ENCODE peak calls at places on chromosomes 13 and 19, in five cellular contexts. Q is GM18507, Y is non-pigmented ciliary epithelial cell, S is COR-L47, I is NCI-H2081. V is an unnamed sample.

GRCh38 chr13:37595162-37595561 is 3.4 kb downstream of the POSTN start:
- DNase-seq in Q (no peak), Y (no peak), S (no peak), I (no peak), V (no peak)

GRCh38 chr13:99086869-99087129 is 108.9 kb upstream of the DOCK9 start:
- DNase-seq in I (no peak), Y (no peak), S (peak), Q (no peak), V (no peak)

GRCh38 chr19:15284091-15284490 is 48.2 kb downstream of the BRD4 start:
- DNase-seq in S (no peak), Q (no peak), I (no peak), Y (no peak), V (no peak)

GRCh38 chr19:19329199-19329598 is 8.6 kb downstream of the MAU2 start:
- DNase-seq in S (no peak), Y (no peak), Q (no peak), I (no peak), V (no peak)

GRCh38 chr13:43058836-43059235 is 35.5 kb downstream of the DNAJC15 start:
- DNase-seq in S (no peak), I (no peak), Q (no peak), Y (peak), V (no peak)

GRCh38 chr19:51824603-51825002 is 29.6 kb downstream of the FPR3 start:
- DNase-seq in Q (no peak), I (no peak), S (no peak), Y (no peak), V (no peak)

GRCh38 chr19:19860756-19861390 is 4.8 kb upstream of the ZNF253 start:
- DNase-seq in I (no peak), Y (no peak), S (no peak), Q (no peak), V (no peak)

GRCh38 chr13:41709511-41709910 is 251.4 kb downstream of the VWA8 start:
- DNase-seq in S (no peak), Y (no peak), Q (no peak), I (no peak), V (no peak)

GRCh38 chr13:106028916-106029315 is 506.5 kb downstream of the EFNB2 start:
- DNase-seq in I (no peak), S (no peak), Y (no peak), Q (no peak), V (no peak)

GRCh38 chr13:47190696-47191095 is 293.8 kb upstream of the HTR2A start:
- DNase-seq in S (no peak), Y (no peak), Q (no peak), I (no peak), V (no peak)

GRCh38 chr13:37769545-37769944 is 100.0 kb downstream of the TRPC4 start:
- DNase-seq in Y (no peak), S (no peak), Q (no peak), I (no peak), V (no peak)

GRCh38 chr13:41352935-41353801 is 42.1 kb downstream of the NAA16 start:
- DNase-seq in Y (no peak), Q (peak), I (peak), S (peak), V (no peak)

GRCh38 chr19:31715249-31715944 is 366.2 kb upstream of the TSHZ3 start:
- DNase-seq in I (no peak), S (no peak), Q (no peak), Y (no peak), V (peak)

GRCh38 chr13:65456150-65456912 is 1773.8 kb downstream of the PCDH9 start:
- DNase-seq in Q (no peak), Y (no peak), I (no peak), S (peak), V (no peak)

GRCh38 chr13:41463823-41464602 is 6.7 kb downstream of the RGCC start:
- DNase-seq in Q (peak), Y (no peak), S (no peak), I (no peak), V (no peak)

GRCh38 chr19:13074378-13074777 is 28.3 kb downstream of the LYL1 start:
- DNase-seq in S (no peak), I (no peak), Q (no peak), Y (no peak), V (no peak)

GRCh38 chr19:13138916-13139198 is 11.3 kb downstream of the STX10 start:
- DNase-seq in I (no peak), Y (no peak), S (no peak), Q (no peak), V (no peak)

GRCh38 chr19:19276851-19277250 is 3.8 kb upstream of the TM6SF2 start:
- DNase-seq in Y (no peak), S (no peak), I (no peak), Q (no peak), V (no peak)

GRCh38 chr13:20831254-20831653 is 57.5 kb upstream of the EEF1AKMT1 start:
- DNase-seq in Q (no peak), S (no peak), Y (no peak), I (no peak), V (no peak)

GRCh38 chr19:4229179-4229931 is at the start of gene EBI3:
- DNase-seq in I (no peak), S (no peak), Y (no peak), Q (peak), V (no peak)

GRCh38 chr19:33376423-33376822 is 2.9 kb downstream of the CEBPG start:
- DNase-seq in I (no peak), S (no peak), Y (peak), Q (no peak), V (peak)

GRCh38 chr13:100671389-100672182 is 3.0 kb downstream of the TMTC4 start:
- DNase-seq in S (no peak), I (no peak), Y (no peak), Q (no peak), V (no peak)

GRCh38 chr13:113021391-113021790 is 52.4 kb downstream of the MCF2L start:
- DNase-seq in Q (no peak), Y (no peak), S (no peak), I (no peak), V (no peak)

GRCh38 chr13:113616991-113617749 is 32.6 kb downstream of the TFDP1 start:
- DNase-seq in I (no peak), S (peak), Y (peak), Q (no peak), V (no peak)

GRCh38 chr19:17505218-17505617 is 6.2 kb upstream of the PGLS start:
- DNase-seq in I (no peak), Q (no peak), Y (no peak), S (no peak), V (no peak)

GRCh38 chr19:7815325-7815724 is 14.7 kb upstream of the EVI5L start:
- DNase-seq in S (no peak), Q (no peak), I (no peak), Y (no peak), V (no peak)

GRCh38 chr13:22451345-22451744 is 729.4 kb upstream of the SGCG start:
- DNase-seq in I (no peak), Q (no peak), Y (no peak), S (no peak), V (no peak)

GRCh38 chr13:98879127-98879520 is 98.7 kb downstream of the DOCK9 start:
- DNase-seq in I (no peak), Q (no peak), S (no peak), Y (no peak), V (no peak)

GRCh38 chr19:39792999-39793546 is 14.4 kb downstream of the LEUTX start:
- DNase-seq in Y (peak), Q (peak), I (peak), S (peak), V (peak)

GRCh38 chr13:101455863-101456262 is 3.4 kb downstream of the ITGBL1 start:
- DNase-seq in I (no peak), Q (no peak), S (no peak), Y (peak), V (no peak)

GRCh38 chr13:20411638-20412342 is 113.9 kb downstream of the CRYL1 start:
- DNase-seq in I (no peak), Y (no peak), S (no peak), Q (peak), V (no peak)

GRCh38 chr13:50080856-50081105 is 65.5 kb downstream of the KCNRG start:
- DNase-seq in Q (no peak), I (no peak), S (no peak), Y (no peak), V (no peak)

GRCh38 chr13:111844682-111845081 is 222.3 kb upstream of the SOX1 start:
- DNase-seq in Y (no peak), I (no peak), Q (no peak), S (no peak), V (no peak)

GRCh38 chr19:14463747-14464146 is 11.4 kb downstream of the PTGER1 start:
- DNase-seq in S (no peak), I (no peak), Q (no peak), Y (no peak), V (no peak)

GRCh38 chr13:113724780-113725315 is 34.2 kb upstream of the TMEM255B start:
- DNase-seq in I (peak), Y (no peak), S (peak), Q (peak), V (peak)